ENCODE peak calls at places on chromosomes 3 and 15, in six cellular contexts. One of them, this sample, is unnamed.

GRCh38 chr3:59426851-59427565 is 377.2 kb upstream of the CFAP20DC start:
- DNase-seq in choroid plexus epithelial cell: peak; percentile 88
- DNase-seq in pancreas: no peak
- DNase-seq in neural crest cell: no peak
- DNase-seq in right atrium auricular region: peak; percentile 53
- DNase-seq in cardiac fibroblast: peak; percentile 61
- DNase-seq in this sample: peak; percentile 61

GRCh38 chr15:90209591-90209990 is 8.5 kb downstream of the SEMA4B start:
- DNase-seq in choroid plexus epithelial cell: no peak
- DNase-seq in pancreas: no peak
- DNase-seq in neural crest cell: no peak
- DNase-seq in right atrium auricular region: no peak
- DNase-seq in cardiac fibroblast: no peak
- DNase-seq in this sample: no peak

GRCh38 chr15:37134244-37134643 is 33.9 kb upstream of the MEIS2 start:
- DNase-seq in choroid plexus epithelial cell: no peak
- DNase-seq in pancreas: no peak
- DNase-seq in neural crest cell: no peak
- DNase-seq in right atrium auricular region: no peak
- DNase-seq in cardiac fibroblast: no peak
- DNase-seq in this sample: no peak

GRCh38 chr3:111662012-111662411 is 66.9 kb upstream of the ZBED2 start:
- DNase-seq in choroid plexus epithelial cell: no peak
- DNase-seq in pancreas: no peak
- DNase-seq in neural crest cell: no peak
- DNase-seq in right atrium auricular region: no peak
- DNase-seq in cardiac fibroblast: no peak
- DNase-seq in this sample: no peak

GRCh38 chr3:64578384-64578783 is 109.4 kb downstream of the ADAMTS9 start:
- DNase-seq in choroid plexus epithelial cell: peak; percentile 79
- DNase-seq in pancreas: no peak
- DNase-seq in neural crest cell: no peak
- DNase-seq in right atrium auricular region: no peak
- DNase-seq in cardiac fibroblast: no peak
- DNase-seq in this sample: peak; percentile 22

GRCh38 chr3:182618085-182618732 is 175.1 kb upstream of the ATP11B start:
- DNase-seq in choroid plexus epithelial cell: peak; percentile 13
- DNase-seq in pancreas: no peak
- DNase-seq in neural crest cell: peak; percentile 19
- DNase-seq in right atrium auricular region: no peak
- DNase-seq in cardiac fibroblast: peak; percentile 2
- DNase-seq in this sample: peak; percentile 8

GRCh38 chr15:69314736-69315135 is 16.0 kb downstream of the PAQR5 start:
- DNase-seq in choroid plexus epithelial cell: no peak
- DNase-seq in pancreas: no peak
- DNase-seq in neural crest cell: no peak
- DNase-seq in right atrium auricular region: no peak
- DNase-seq in cardiac fibroblast: no peak
- DNase-seq in this sample: no peak

GRCh38 chr15:88649286-88649733 is 10.5 kb downstream of the ISG20 start:
- DNase-seq in choroid plexus epithelial cell: peak; percentile 44
- DNase-seq in pancreas: no peak
- DNase-seq in neural crest cell: peak; percentile 16
- DNase-seq in right atrium auricular region: peak; percentile 59
- DNase-seq in cardiac fibroblast: peak; percentile 91
- DNase-seq in this sample: no peak

GRCh38 chr15:25178835-25179672 is 224.3 kb downstream of the SNRPN start:
- DNase-seq in choroid plexus epithelial cell: no peak
- DNase-seq in pancreas: peak; percentile 1
- DNase-seq in neural crest cell: no peak
- DNase-seq in right atrium auricular region: peak; percentile 47
- DNase-seq in cardiac fibroblast: no peak
- DNase-seq in this sample: no peak

GRCh38 chr3:41198526-41198925 is 779 bp upstream of the CTNNB1 start:
- DNase-seq in choroid plexus epithelial cell: peak; percentile 32
- DNase-seq in pancreas: peak; percentile 26
- DNase-seq in neural crest cell: no peak
- DNase-seq in right atrium auricular region: no peak
- DNase-seq in cardiac fibroblast: peak; percentile 26
- DNase-seq in this sample: peak; percentile 39

GRCh38 chr3:10992946-10993728 is 589 bp downstream of the SLC6A1 start:
- DNase-seq in choroid plexus epithelial cell: no peak
- DNase-seq in pancreas: no peak
- DNase-seq in neural crest cell: no peak
- DNase-seq in right atrium auricular region: no peak
- DNase-seq in cardiac fibroblast: no peak
- DNase-seq in this sample: no peak

GRCh38 chr3:14154242-14154641 is 24.2 kb downstream of the XPC start:
- DNase-seq in choroid plexus epithelial cell: no peak
- DNase-seq in pancreas: no peak
- DNase-seq in neural crest cell: no peak
- DNase-seq in right atrium auricular region: no peak
- DNase-seq in cardiac fibroblast: no peak
- DNase-seq in this sample: no peak

GRCh38 chr3:71129611-71130515 is 453.7 kb downstream of the FOXP1 start:
- DNase-seq in choroid plexus epithelial cell: peak; percentile 70
- DNase-seq in pancreas: no peak
- DNase-seq in neural crest cell: no peak
- DNase-seq in right atrium auricular region: no peak
- DNase-seq in cardiac fibroblast: peak; percentile 66
- DNase-seq in this sample: no peak

GRCh38 chr3:30720586-30721313 is 114.3 kb downstream of the TGFBR2 start:
- DNase-seq in choroid plexus epithelial cell: peak; percentile 68
- DNase-seq in pancreas: no peak
- DNase-seq in neural crest cell: no peak
- DNase-seq in right atrium auricular region: no peak
- DNase-seq in cardiac fibroblast: no peak
- DNase-seq in this sample: no peak

GRCh38 chr3:184145120-184145524 is 10.0 kb downstream of the EIF2B5 start:
- DNase-seq in choroid plexus epithelial cell: peak; percentile 78
- DNase-seq in pancreas: peak; percentile 62
- DNase-seq in neural crest cell: no peak
- DNase-seq in right atrium auricular region: no peak
- DNase-seq in cardiac fibroblast: peak; percentile 74
- DNase-seq in this sample: peak; percentile 52

DNA sequence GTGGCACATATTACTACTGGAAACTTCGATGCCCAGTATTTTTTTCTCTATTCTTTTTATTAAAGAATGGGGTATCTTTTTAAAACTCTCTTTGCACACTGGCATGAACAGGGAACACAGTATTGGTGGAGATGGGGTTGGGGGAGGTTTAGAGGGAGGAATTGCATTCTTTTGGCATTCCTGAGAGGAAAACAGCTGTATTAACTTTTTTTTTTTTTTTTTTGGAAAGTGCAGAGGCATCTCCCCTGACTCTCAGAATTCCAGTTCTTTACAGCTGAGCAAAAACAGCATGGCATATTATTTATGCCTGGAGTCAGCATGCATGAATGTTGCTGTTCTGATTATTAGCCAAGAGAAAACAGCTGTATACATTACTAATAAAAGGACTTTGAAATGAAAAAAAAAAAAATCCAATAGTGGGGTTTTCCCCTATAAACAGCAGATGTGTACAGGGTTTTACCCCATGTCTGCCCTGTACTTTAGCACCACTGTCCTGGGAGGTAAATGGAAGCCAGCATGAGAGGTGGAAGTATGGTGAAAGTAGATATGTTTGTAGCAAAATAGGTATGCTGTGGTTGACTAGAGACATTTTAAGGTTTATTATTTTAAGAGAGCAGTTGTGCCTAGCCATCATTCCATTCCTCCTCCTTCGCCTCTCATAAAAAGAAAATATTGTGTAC is 132.2 kb downstream of the FNDC3B start:
- DNase-seq in choroid plexus epithelial cell: no peak
- DNase-seq in pancreas: no peak
- DNase-seq in neural crest cell: no peak
- DNase-seq in right atrium auricular region: no peak
- DNase-seq in cardiac fibroblast: peak; percentile 46
- DNase-seq in this sample: peak; percentile 52
- TF ChIP-seq CTCF in choroid plexus epithelial cell: no peak
- TF ChIP-seq CTCF in pancreas: no peak
- TF ChIP-seq CTCF in neural crest cell: no peak
- TF ChIP-seq CTCF in right atrium auricular region: no peak
- TF ChIP-seq CTCF in cardiac fibroblast: no peak
- TF ChIP-seq CTCF in this sample: no peak

GRCh38 chr15:64048766-64049165 is 2.5 kb upstream of the DAPK2 start:
- DNase-seq in choroid plexus epithelial cell: no peak
- DNase-seq in pancreas: no peak
- DNase-seq in neural crest cell: no peak
- DNase-seq in right atrium auricular region: no peak
- DNase-seq in cardiac fibroblast: no peak
- DNase-seq in this sample: no peak

GRCh38 chr15:64045774-64046346 is 425 bp downstream of the DAPK2 start:
- DNase-seq in choroid plexus epithelial cell: no peak
- DNase-seq in pancreas: peak; percentile 25
- DNase-seq in neural crest cell: peak; percentile 35
- DNase-seq in right atrium auricular region: no peak
- DNase-seq in cardiac fibroblast: no peak
- DNase-seq in this sample: no peak

GRCh38 chr15:64045106-64045435 is 1.2 kb downstream of the DAPK2 start:
- DNase-seq in choroid plexus epithelial cell: no peak
- DNase-seq in pancreas: no peak
- DNase-seq in neural crest cell: no peak
- DNase-seq in right atrium auricular region: no peak
- DNase-seq in cardiac fibroblast: no peak
- DNase-seq in this sample: no peak

GRCh38 chr15:64044315-64045105 is 1.8 kb downstream of the DAPK2 start:
- DNase-seq in choroid plexus epithelial cell: peak; percentile 18
- DNase-seq in pancreas: peak; percentile 24
- DNase-seq in neural crest cell: no peak
- DNase-seq in right atrium auricular region: no peak
- DNase-seq in cardiac fibroblast: no peak
- DNase-seq in this sample: no peak

DNA sequence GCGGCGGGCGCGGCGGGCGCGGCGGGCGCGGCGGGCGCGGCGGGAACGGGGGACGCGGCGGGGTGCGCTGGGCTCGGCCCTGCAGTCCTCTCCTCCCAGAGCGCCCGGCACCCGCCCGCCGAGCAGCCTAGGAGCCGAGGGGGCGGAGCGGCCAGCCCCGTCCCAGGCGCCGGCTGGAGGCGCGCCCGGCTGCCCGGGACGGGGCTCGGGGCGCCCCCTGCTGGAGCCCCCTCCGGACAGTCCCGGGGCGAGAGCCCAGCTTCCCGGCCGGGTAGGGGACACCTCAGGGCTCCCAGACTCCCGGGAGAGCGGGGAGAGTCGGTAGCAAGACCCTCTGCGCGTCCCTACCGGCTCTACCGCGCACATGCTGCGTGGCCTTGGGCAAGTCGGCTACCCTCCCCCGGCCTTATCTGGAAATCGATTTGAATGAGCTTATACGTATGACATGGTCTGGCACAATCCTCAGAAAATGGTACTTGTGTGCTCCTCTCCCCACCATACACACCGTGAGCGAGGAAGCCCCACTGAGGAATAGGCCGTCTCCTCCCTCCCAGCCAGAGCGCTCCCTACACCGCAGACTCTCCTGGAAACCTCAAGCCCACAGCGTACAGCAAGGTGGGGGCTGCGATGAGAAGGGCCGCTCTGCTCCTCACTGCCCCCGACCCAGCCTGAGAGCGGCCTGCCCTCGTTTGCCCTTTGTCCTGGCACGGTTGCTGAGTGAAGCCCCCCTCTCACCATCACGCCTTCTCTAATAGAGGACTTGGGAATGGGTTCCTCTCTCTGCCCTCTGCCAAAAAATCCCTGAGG is at the start of gene DAPK2:
- DNase-seq in choroid plexus epithelial cell: peak; percentile 58
- DNase-seq in pancreas: peak; percentile 62
- DNase-seq in neural crest cell: peak; percentile 70
- DNase-seq in right atrium auricular region: peak; percentile 64
- DNase-seq in cardiac fibroblast: peak; percentile 69
- DNase-seq in this sample: peak; percentile 71
- TF ChIP-seq CTCF in choroid plexus epithelial cell: peak; percentile 58
- TF ChIP-seq CTCF in pancreas: peak; percentile 66
- TF ChIP-seq CTCF in neural crest cell: peak; percentile 83
- TF ChIP-seq CTCF in right atrium auricular region: peak; percentile 84
- TF ChIP-seq CTCF in cardiac fibroblast: peak; percentile 48
- TF ChIP-seq CTCF in this sample: peak; percentile 62

DNA sequence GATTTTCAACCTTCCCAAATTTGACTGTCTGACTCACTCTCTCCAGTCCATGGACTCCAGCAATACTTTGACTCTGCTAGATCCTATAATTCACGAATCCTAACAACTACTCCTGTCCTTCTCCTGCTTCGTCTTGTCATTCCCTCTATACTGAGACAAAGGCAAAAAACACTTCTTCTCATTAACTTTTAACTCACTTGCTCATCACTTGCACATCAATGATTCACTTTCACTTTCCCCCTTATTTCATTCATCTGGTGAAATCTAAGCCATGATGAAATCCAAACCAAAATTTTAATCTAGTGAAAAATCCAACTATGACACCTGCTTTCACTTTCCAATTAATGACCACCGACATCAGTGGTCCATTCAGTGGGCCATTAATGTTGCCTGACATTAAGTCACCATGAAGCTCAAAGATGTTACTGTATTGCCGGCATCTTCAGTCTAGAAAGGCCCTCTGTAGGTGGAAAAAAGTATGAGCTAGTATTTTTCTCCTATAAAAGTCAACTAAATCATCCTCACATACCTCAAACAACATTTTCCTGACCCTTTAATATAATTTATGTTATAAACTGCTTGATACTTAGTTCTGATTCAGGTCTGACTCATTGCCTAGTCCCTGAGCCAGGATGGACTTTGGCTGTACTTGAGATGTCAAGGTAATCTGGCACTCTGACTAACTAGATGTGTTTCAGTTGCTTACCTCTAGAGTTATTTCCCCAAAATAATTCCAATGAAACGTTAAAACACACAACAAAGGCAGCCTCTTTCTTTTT is 158.6 kb downstream of the CNTN6 start:
- DNase-seq in choroid plexus epithelial cell: peak; percentile 4
- DNase-seq in pancreas: no peak
- DNase-seq in neural crest cell: no peak
- DNase-seq in right atrium auricular region: no peak
- DNase-seq in cardiac fibroblast: no peak
- DNase-seq in this sample: no peak
- TF ChIP-seq CTCF in choroid plexus epithelial cell: no peak
- TF ChIP-seq CTCF in pancreas: no peak
- TF ChIP-seq CTCF in neural crest cell: peak; percentile 42
- TF ChIP-seq CTCF in right atrium auricular region: no peak
- TF ChIP-seq CTCF in cardiac fibroblast: no peak
- TF ChIP-seq CTCF in this sample: no peak

GRCh38 chr15:94229591-94230365 is 1.6 kb upstream of the MCTP2 start:
- DNase-seq in choroid plexus epithelial cell: no peak
- DNase-seq in pancreas: no peak
- DNase-seq in neural crest cell: no peak
- DNase-seq in right atrium auricular region: no peak
- DNase-seq in cardiac fibroblast: no peak
- DNase-seq in this sample: no peak

GRCh38 chr15:94230436-94230885 is 900 bp upstream of the MCTP2 start:
- DNase-seq in choroid plexus epithelial cell: no peak
- DNase-seq in pancreas: no peak
- DNase-seq in neural crest cell: no peak
- DNase-seq in right atrium auricular region: no peak
- DNase-seq in cardiac fibroblast: no peak
- DNase-seq in this sample: peak; percentile 3

GRCh38 chr15:94231728-94232086 is 346 bp downstream of the MCTP2 start:
- DNase-seq in choroid plexus epithelial cell: no peak
- DNase-seq in pancreas: no peak
- DNase-seq in neural crest cell: peak; percentile 1
- DNase-seq in right atrium auricular region: no peak
- DNase-seq in cardiac fibroblast: no peak
- DNase-seq in this sample: peak; percentile 3

GRCh38 chr15:94232107-94232506 is 746 bp downstream of the MCTP2 start:
- DNase-seq in choroid plexus epithelial cell: no peak
- DNase-seq in pancreas: no peak
- DNase-seq in neural crest cell: no peak
- DNase-seq in right atrium auricular region: no peak
- DNase-seq in cardiac fibroblast: no peak
- DNase-seq in this sample: no peak

GRCh38 chr15:94230886-94231727 is at the start of gene MCTP2:
- DNase-seq in choroid plexus epithelial cell: peak; percentile 54
- DNase-seq in pancreas: peak; percentile 88
- DNase-seq in neural crest cell: peak; percentile 38
- DNase-seq in right atrium auricular region: peak; percentile 68
- DNase-seq in cardiac fibroblast: peak; percentile 54
- DNase-seq in this sample: peak; percentile 74
- TF ChIP-seq CTCF in choroid plexus epithelial cell: no peak
- TF ChIP-seq CTCF in pancreas: no peak
- TF ChIP-seq CTCF in neural crest cell: no peak
- TF ChIP-seq CTCF in right atrium auricular region: no peak
- TF ChIP-seq CTCF in cardiac fibroblast: no peak
- TF ChIP-seq CTCF in this sample: peak; percentile 9

This sample was measured in cardiac muscle cell.